ENCODE peak calls at places on chromosomes 2 and 18, in ten cellular contexts. One of them, this sample, is unnamed.

GRCh38 chr2:241123816-241124536 is 21.9 kb upstream of the MTERF4 start:
- DNase-seq in NCI-H460: no peak
- DNase-seq in SIG-M5: no peak
- DNase-seq in CD4-positive, alpha-beta memory T cell: peak; percentile 74
- DNase-seq in iPS-NIHi11: no peak
- DNase-seq in HTR-8/SVneo: no peak
- DNase-seq in RCC 7860: no peak
- DNase-seq in NCI-H774: no peak
- DNase-seq in erythroblast: no peak
- DNase-seq in ACHN: no peak
- DNase-seq in this sample: no peak

GRCh38 chr18:36583155-36583745 is 245.6 kb downstream of the TPGS2 start:
- DNase-seq in ACHN: no peak
- DNase-seq in SIG-M5: no peak
- DNase-seq in iPS-NIHi11: peak; percentile 83
- DNase-seq in CD4-positive, alpha-beta memory T cell: no peak
- DNase-seq in erythroblast: no peak
- DNase-seq in HTR-8/SVneo: no peak
- DNase-seq in NCI-H774: no peak
- DNase-seq in RCC 7860: peak; percentile 16
- DNase-seq in NCI-H460: no peak
- DNase-seq in this sample: no peak

GRCh38 chr18:36217348-36217747 is 30.1 kb downstream of the MOCOS start:
- DNase-seq in RCC 7860: no peak
- DNase-seq in SIG-M5: no peak
- DNase-seq in NCI-H460: no peak
- DNase-seq in NCI-H774: no peak
- DNase-seq in ACHN: no peak
- DNase-seq in erythroblast: no peak
- DNase-seq in CD4-positive, alpha-beta memory T cell: no peak
- DNase-seq in HTR-8/SVneo: no peak
- DNase-seq in iPS-NIHi11: no peak
- DNase-seq in this sample: no peak

GRCh38 chr2:200725620-200726019 is 86.1 kb upstream of the BZW1 start:
- DNase-seq in HTR-8/SVneo: no peak
- DNase-seq in RCC 7860: no peak
- DNase-seq in ACHN: no peak
- DNase-seq in erythroblast: no peak
- DNase-seq in SIG-M5: no peak
- DNase-seq in CD4-positive, alpha-beta memory T cell: no peak
- DNase-seq in NCI-H774: no peak
- DNase-seq in iPS-NIHi11: no peak
- DNase-seq in NCI-H460: no peak
- DNase-seq in this sample: no peak

GRCh38 chr18:45962461-45962860 is 4.7 kb downstream of the EPG5 start:
- DNase-seq in iPS-NIHi11: no peak
- DNase-seq in SIG-M5: no peak
- DNase-seq in NCI-H460: no peak
- DNase-seq in erythroblast: peak; percentile 27
- DNase-seq in NCI-H774: no peak
- DNase-seq in CD4-positive, alpha-beta memory T cell: peak; percentile 90
- DNase-seq in RCC 7860: peak; percentile 89
- DNase-seq in HTR-8/SVneo: no peak
- DNase-seq in ACHN: peak; percentile 92
- DNase-seq in this sample: no peak

GRCh38 chr2:11028407-11028916 is 116.7 kb downstream of the KCNF1 start:
- DNase-seq in RCC 7860: no peak
- DNase-seq in NCI-H774: no peak
- DNase-seq in erythroblast: no peak
- DNase-seq in ACHN: no peak
- DNase-seq in CD4-positive, alpha-beta memory T cell: no peak
- DNase-seq in SIG-M5: no peak
- DNase-seq in iPS-NIHi11: no peak
- DNase-seq in NCI-H460: no peak
- DNase-seq in HTR-8/SVneo: no peak
- DNase-seq in this sample: no peak

GRCh38 chr2:154992826-154993225 is 294.3 kb downstream of the KCNJ3 start:
- DNase-seq in ACHN: no peak
- DNase-seq in SIG-M5: no peak
- DNase-seq in RCC 7860: no peak
- DNase-seq in CD4-positive, alpha-beta memory T cell: no peak
- DNase-seq in erythroblast: no peak
- DNase-seq in NCI-H774: no peak
- DNase-seq in HTR-8/SVneo: no peak
- DNase-seq in NCI-H460: no peak
- DNase-seq in iPS-NIHi11: no peak
- DNase-seq in this sample: no peak

GRCh38 chr2:200217320-200217719 is 89.2 kb upstream of the SPATS2L start:
- DNase-seq in SIG-M5: no peak
- DNase-seq in RCC 7860: no peak
- DNase-seq in CD4-positive, alpha-beta memory T cell: no peak
- DNase-seq in NCI-H774: no peak
- DNase-seq in erythroblast: no peak
- DNase-seq in HTR-8/SVneo: no peak
- DNase-seq in NCI-H460: no peak
- DNase-seq in ACHN: no peak
- DNase-seq in iPS-NIHi11: no peak
- DNase-seq in this sample: no peak

GRCh38 chr2:238136820-238137537 is 1.5 kb upstream of the KLHL30 start:
- DNase-seq in erythroblast: no peak
- DNase-seq in iPS-NIHi11: no peak
- DNase-seq in HTR-8/SVneo: no peak
- DNase-seq in NCI-H460: peak; percentile 63
- DNase-seq in ACHN: no peak
- DNase-seq in CD4-positive, alpha-beta memory T cell: peak; percentile 16
- DNase-seq in NCI-H774: no peak
- DNase-seq in RCC 7860: no peak
- DNase-seq in SIG-M5: no peak
- DNase-seq in this sample: no peak

GRCh38 chr2:86079981-86080911 is 25.4 kb downstream of the POLR1A start:
- DNase-seq in CD4-positive, alpha-beta memory T cell: peak; percentile 87
- DNase-seq in erythroblast: peak; percentile 85
- DNase-seq in SIG-M5: no peak
- DNase-seq in RCC 7860: peak; percentile 36
- DNase-seq in iPS-NIHi11: peak; percentile 71
- DNase-seq in NCI-H774: peak; percentile 5
- DNase-seq in ACHN: peak; percentile 70
- DNase-seq in HTR-8/SVneo: peak; percentile 57
- DNase-seq in NCI-H460: peak; percentile 67
- DNase-seq in this sample: peak; percentile 64

GRCh38 chr2:207546822-207547221 is 17.1 kb downstream of the CREB1 start:
- DNase-seq in HTR-8/SVneo: no peak
- DNase-seq in erythroblast: no peak
- DNase-seq in NCI-H774: no peak
- DNase-seq in CD4-positive, alpha-beta memory T cell: no peak
- DNase-seq in iPS-NIHi11: no peak
- DNase-seq in NCI-H460: no peak
- DNase-seq in ACHN: peak; percentile 57
- DNase-seq in SIG-M5: no peak
- DNase-seq in RCC 7860: no peak
- DNase-seq in this sample: no peak

GRCh38 chr2:39091535-39091934 is 29.3 kb downstream of the SOS1 start:
- DNase-seq in NCI-H774: no peak
- DNase-seq in HTR-8/SVneo: no peak
- DNase-seq in NCI-H460: no peak
- DNase-seq in CD4-positive, alpha-beta memory T cell: no peak
- DNase-seq in RCC 7860: no peak
- DNase-seq in iPS-NIHi11: peak; percentile 18
- DNase-seq in ACHN: no peak
- DNase-seq in erythroblast: no peak
- DNase-seq in SIG-M5: no peak
- DNase-seq in this sample: no peak